ENCODE peak calls at places on chromosomes 6 and 20, in six cellular contexts. One of them, this sample, is unnamed.
A peak's percentile ranks its signal among the peaks of the same experiment; 100 is the strongest.

GRCh38 chr20:63080411-63080810 is 73.6 kb upstream of the BHLHE23 start:
- DNase-seq in lung: no peak
- DNase-seq in transverse colon: no peak
- DNase-seq in neural progenitor cell: no peak
- DNase-seq in stromal cell of bone marrow: no peak
- DNase-seq in left ventricle myocardium inferior: no peak
- DNase-seq in this sample: no peak

GRCh38 chr6:149028767-149029405 is 282.1 kb downstream of the UST start:
- DNase-seq in lung: peak; percentile 63
- DNase-seq in transverse colon: peak; percentile 64
- DNase-seq in neural progenitor cell: peak; percentile 88
- DNase-seq in stromal cell of bone marrow: peak; percentile 85
- DNase-seq in left ventricle myocardium inferior: no peak
- DNase-seq in this sample: peak; percentile 95

GRCh38 chr6:83908813-83909212 is 49.3 kb downstream of the CYB5R4 start:
- DNase-seq in lung: no peak
- DNase-seq in transverse colon: no peak
- DNase-seq in neural progenitor cell: no peak
- DNase-seq in stromal cell of bone marrow: no peak
- DNase-seq in left ventricle myocardium inferior: no peak
- DNase-seq in this sample: no peak

GRCh38 chr20:25863536-25864325 is 167.1 kb upstream of the ZNF337 start:
- DNase-seq in lung: no peak
- DNase-seq in transverse colon: no peak
- DNase-seq in neural progenitor cell: peak; percentile 45
- DNase-seq in stromal cell of bone marrow: no peak
- DNase-seq in left ventricle myocardium inferior: no peak
- DNase-seq in this sample: no peak

GRCh38 chr6:156698239-156699016 is 78.8 kb upstream of the ARID1B start:
- DNase-seq in lung: no peak
- DNase-seq in transverse colon: peak; percentile 56
- DNase-seq in neural progenitor cell: peak; percentile 67
- DNase-seq in stromal cell of bone marrow: no peak
- DNase-seq in left ventricle myocardium inferior: no peak
- DNase-seq in this sample: no peak

GRCh38 chr6:1242439-1242838 is 69.5 kb upstream of the FOXQ1 start:
- DNase-seq in lung: no peak
- DNase-seq in transverse colon: no peak
- DNase-seq in neural progenitor cell: no peak
- DNase-seq in stromal cell of bone marrow: peak; percentile 37
- DNase-seq in left ventricle myocardium inferior: no peak
- DNase-seq in this sample: no peak

GRCh38 chr20:63521602-63522001 is 1.0 kb downstream of the PPDPF start:
- DNase-seq in lung: no peak
- DNase-seq in transverse colon: no peak
- DNase-seq in neural progenitor cell: peak; percentile 70
- DNase-seq in stromal cell of bone marrow: no peak
- DNase-seq in left ventricle myocardium inferior: no peak
- DNase-seq in this sample: no peak

GRCh38 chr6:147395158-147395557 is 113.3 kb upstream of the SAMD5 start:
- DNase-seq in lung: no peak
- DNase-seq in transverse colon: no peak
- DNase-seq in neural progenitor cell: no peak
- DNase-seq in stromal cell of bone marrow: peak; percentile 2
- DNase-seq in left ventricle myocardium inferior: no peak
- DNase-seq in this sample: no peak

GRCh38 chr20:25510721-25511120 is 74.6 kb downstream of the NINL start:
- DNase-seq in lung: no peak
- DNase-seq in transverse colon: no peak
- DNase-seq in neural progenitor cell: no peak
- DNase-seq in stromal cell of bone marrow: no peak
- DNase-seq in left ventricle myocardium inferior: no peak
- DNase-seq in this sample: no peak

GRCh38 chr6:166504100-166504499 is 82.4 kb downstream of the RAMACL start:
- DNase-seq in lung: no peak
- DNase-seq in transverse colon: no peak
- DNase-seq in neural progenitor cell: no peak
- DNase-seq in stromal cell of bone marrow: no peak
- DNase-seq in left ventricle myocardium inferior: no peak
- DNase-seq in this sample: no peak

GRCh38 chr6:108594640-108595039 is 33.9 kb downstream of the FOXO3 start:
- DNase-seq in lung: peak; percentile 42
- DNase-seq in transverse colon: no peak
- DNase-seq in neural progenitor cell: no peak
- DNase-seq in stromal cell of bone marrow: no peak
- DNase-seq in left ventricle myocardium inferior: no peak
- DNase-seq in this sample: no peak